ENCODE peak calls at places on chromosome 14, in four cellular contexts. V is AG10803, I is NCI-H2029, W is choroid plexus epithelial cell. O is an unnamed sample.

GRCh38 chr14:70530417-70530816 is 4.4 kb downstream of the ADAM20 start:
- DNase-seq in W (no peak), V (no peak), I (no peak), O (no peak)

GRCh38 chr14:32513571-32514009 is 184.5 kb downstream of the AKAP6 start:
- DNase-seq in W (peak), V (peak), I (peak), O (no peak)

GRCh38 chr14:52607061-52607460 is 54.4 kb downstream of the GPR137C start:
- DNase-seq in V (no peak), I (no peak), W (no peak), O (no peak)

GRCh38 chr14:38762845-38763244 is 340.2 kb downstream of the SEC23A start:
- DNase-seq in I (no peak), W (no peak), V (no peak), O (no peak)

GRCh38 chr14:100547633-100548294 is 39.5 kb downstream of the BEGAIN start:
- DNase-seq in W (peak), V (peak), I (peak), O (no peak)

GRCh38 chr14:23829736-23830474 is 123.7 kb upstream of the DHRS4 start:
- DNase-seq in I (no peak), W (peak), V (peak), O (no peak)

GRCh38 chr14:22882529-22883190 is 362 bp upstream of the REM2 start:
- DNase-seq in V (peak), I (peak), W (peak), O (peak)

GRCh38 chr14:100035700-100036099 is 29.5 kb upstream of the EVL start:
- DNase-seq in V (no peak), I (no peak), W (no peak), O (no peak)

GRCh38 chr14:88078525-88078924 is 73.6 kb downstream of the GPR65 start:
- DNase-seq in V (no peak), I (no peak), W (no peak), O (no peak)

GRCh38 chr14:55807536-55807935 is 227.5 kb downstream of the KTN1 start:
- DNase-seq in W (no peak), V (no peak), I (peak), O (no peak)

GRCh38 chr14:61149896-61150295 is 131.2 kb downstream of the TMEM30B start:
- DNase-seq in I (no peak), V (no peak), W (no peak), O (no peak)

O was measured in retina.